ENCODE peak calls at places on chromosomes 3 and 15, in eight cellular contexts. One of them, this sample, is unnamed.

GRCh38 chr15:100572362-100572983 is 29.5 kb downstream of the LINS1 start:
- DNase-seq in coronary artery: no peak
- DNase-seq in upper lobe of left lung: no peak
- DNase-seq in H9: no peak
- DNase-seq in ovary: no peak
- DNase-seq in body of pancreas: no peak
- DNase-seq in fibroblast of lung: no peak
- DNase-seq in neural progenitor cell: no peak
- DNase-seq in this sample: no peak

GRCh38 chr15:88118035-88118434 is 138.5 kb downstream of the NTRK3 start:
- DNase-seq in H9: no peak
- DNase-seq in upper lobe of left lung: no peak
- DNase-seq in coronary artery: no peak
- DNase-seq in neural progenitor cell: no peak
- DNase-seq in body of pancreas: no peak
- DNase-seq in ovary: no peak
- DNase-seq in fibroblast of lung: no peak
- DNase-seq in this sample: no peak

GRCh38 chr3:9970020-9970652 is 16.5 kb downstream of the EMC3 start:
- DNase-seq in neural progenitor cell: no peak
- DNase-seq in upper lobe of left lung: no peak
- DNase-seq in H9: no peak
- DNase-seq in ovary: no peak
- DNase-seq in fibroblast of lung: peak
- DNase-seq in body of pancreas: no peak
- DNase-seq in coronary artery: no peak
- DNase-seq in this sample: no peak

GRCh38 chr3:187999821-188000220 is 154.1 kb upstream of the LPP start:
- DNase-seq in neural progenitor cell: no peak
- DNase-seq in coronary artery: no peak
- DNase-seq in body of pancreas: no peak
- DNase-seq in upper lobe of left lung: no peak
- DNase-seq in H9: no peak
- DNase-seq in fibroblast of lung: no peak
- DNase-seq in ovary: no peak
- DNase-seq in this sample: no peak

GRCh38 chr3:130814691-130815472 is 68.3 kb upstream of the PIK3R4 start:
- DNase-seq in body of pancreas: no peak
- DNase-seq in fibroblast of lung: no peak
- DNase-seq in upper lobe of left lung: peak
- DNase-seq in H9: no peak
- DNase-seq in neural progenitor cell: no peak
- DNase-seq in coronary artery: no peak
- DNase-seq in ovary: no peak
- DNase-seq in this sample: no peak

GRCh38 chr15:82021992-82022391 is 23.8 kb downstream of the MEX3B start:
- DNase-seq in H9: no peak
- DNase-seq in body of pancreas: no peak
- DNase-seq in neural progenitor cell: no peak
- DNase-seq in fibroblast of lung: peak
- DNase-seq in upper lobe of left lung: no peak
- DNase-seq in coronary artery: no peak
- DNase-seq in ovary: peak
- DNase-seq in this sample: no peak

GRCh38 chr15:87874896-87875661 is 381.5 kb downstream of the NTRK3 start:
- DNase-seq in fibroblast of lung: peak
- DNase-seq in ovary: no peak
- DNase-seq in coronary artery: no peak
- DNase-seq in H9: peak
- DNase-seq in upper lobe of left lung: peak
- DNase-seq in neural progenitor cell: peak
- DNase-seq in body of pancreas: no peak
- DNase-seq in this sample: peak

GRCh38 chr15:33150993-33151392 is 43.5 kb downstream of the FMN1 start:
- DNase-seq in fibroblast of lung: no peak
- DNase-seq in body of pancreas: no peak
- DNase-seq in coronary artery: no peak
- DNase-seq in ovary: no peak
- DNase-seq in H9: no peak
- DNase-seq in neural progenitor cell: no peak
- DNase-seq in upper lobe of left lung: no peak
- DNase-seq in this sample: no peak

GRCh38 chr15:58758141-58758540 is 8.6 kb upstream of the ADAM10 start:
- DNase-seq in upper lobe of left lung: no peak
- DNase-seq in neural progenitor cell: no peak
- DNase-seq in fibroblast of lung: no peak
- DNase-seq in body of pancreas: no peak
- DNase-seq in H9: no peak
- DNase-seq in coronary artery: no peak
- DNase-seq in ovary: no peak
- DNase-seq in this sample: no peak

GRCh38 chr3:30421261-30421660 is 185.1 kb upstream of the TGFBR2 start:
- DNase-seq in H9: no peak
- DNase-seq in fibroblast of lung: peak
- DNase-seq in coronary artery: no peak
- DNase-seq in upper lobe of left lung: no peak
- DNase-seq in ovary: no peak
- DNase-seq in neural progenitor cell: no peak
- DNase-seq in body of pancreas: no peak
- DNase-seq in this sample: no peak

GRCh38 chr3:151787626-151788025 is 26.3 kb upstream of the AADAC start:
- DNase-seq in coronary artery: no peak
- DNase-seq in ovary: no peak
- DNase-seq in body of pancreas: no peak
- DNase-seq in neural progenitor cell: no peak
- DNase-seq in H9: no peak
- DNase-seq in upper lobe of left lung: no peak
- DNase-seq in fibroblast of lung: peak
- DNase-seq in this sample: no peak

GRCh38 chr3:188349276-188349962 is 195.5 kb downstream of the LPP start:
- DNase-seq in coronary artery: no peak
- DNase-seq in fibroblast of lung: peak
- DNase-seq in H9: peak
- DNase-seq in ovary: no peak
- DNase-seq in body of pancreas: peak
- DNase-seq in neural progenitor cell: peak
- DNase-seq in upper lobe of left lung: no peak
- DNase-seq in this sample: no peak

GRCh38 chr15:72319360-72319984 is 485 bp downstream of the CELF6 start:
- DNase-seq in body of pancreas: peak
- DNase-seq in H9: peak
- DNase-seq in ovary: peak
- DNase-seq in upper lobe of left lung: peak
- DNase-seq in coronary artery: no peak
- DNase-seq in neural progenitor cell: peak
- DNase-seq in fibroblast of lung: peak
- DNase-seq in this sample: peak

GRCh38 chr3:36653095-36653494 is 111.3 kb downstream of the DCLK3 start:
- DNase-seq in ovary: no peak
- DNase-seq in fibroblast of lung: peak
- DNase-seq in upper lobe of left lung: no peak
- DNase-seq in coronary artery: no peak
- DNase-seq in H9: no peak
- DNase-seq in body of pancreas: no peak
- DNase-seq in neural progenitor cell: no peak
- DNase-seq in this sample: no peak

GRCh38 chr15:64430000-64430735 is 30.2 kb upstream of the ZNF609 start:
- DNase-seq in body of pancreas: peak
- DNase-seq in H9: peak
- DNase-seq in fibroblast of lung: peak
- DNase-seq in ovary: peak
- DNase-seq in coronary artery: no peak
- DNase-seq in neural progenitor cell: peak
- DNase-seq in upper lobe of left lung: no peak
- DNase-seq in this sample: no peak

GRCh38 chr3:120470870-120471269 is 20.1 kb upstream of the FSTL1 start:
- DNase-seq in upper lobe of left lung: no peak
- DNase-seq in ovary: no peak
- DNase-seq in H9: no peak
- DNase-seq in neural progenitor cell: no peak
- DNase-seq in fibroblast of lung: peak
- DNase-seq in body of pancreas: no peak
- DNase-seq in coronary artery: no peak
- DNase-seq in this sample: no peak

GRCh38 chr15:48800811-48801460 is 9.9 kb downstream of the CEP152 start:
- DNase-seq in ovary: no peak
- DNase-seq in body of pancreas: no peak
- DNase-seq in upper lobe of left lung: no peak
- DNase-seq in H9: no peak
- DNase-seq in neural progenitor cell: no peak
- DNase-seq in coronary artery: no peak
- DNase-seq in fibroblast of lung: peak
- DNase-seq in this sample: no peak

GRCh38 chr3:158505117-158505516 is 65.9 kb upstream of the MLF1 start:
- DNase-seq in H9: no peak
- DNase-seq in coronary artery: no peak
- DNase-seq in upper lobe of left lung: no peak
- DNase-seq in body of pancreas: no peak
- DNase-seq in fibroblast of lung: no peak
- DNase-seq in ovary: no peak
- DNase-seq in neural progenitor cell: no peak
- DNase-seq in this sample: no peak

GRCh38 chr15:55319537-55320325 is 709 bp downstream of the PIGB start:
- DNase-seq in coronary artery: no peak
- DNase-seq in neural progenitor cell: peak
- DNase-seq in H9: no peak
- DNase-seq in upper lobe of left lung: no peak
- DNase-seq in fibroblast of lung: peak
- DNase-seq in ovary: no peak
- DNase-seq in body of pancreas: peak
- DNase-seq in this sample: no peak

GRCh38 chr15:50883903-50884302 is 24.6 kb upstream of the AP4E1 start:
- DNase-seq in neural progenitor cell: no peak
- DNase-seq in H9: no peak
- DNase-seq in fibroblast of lung: peak
- DNase-seq in upper lobe of left lung: no peak
- DNase-seq in body of pancreas: no peak
- DNase-seq in coronary artery: no peak
- DNase-seq in ovary: no peak
- DNase-seq in this sample: no peak

GRCh38 chr15:87648278-87648677 is 608.3 kb downstream of the NTRK3 start:
- DNase-seq in body of pancreas: no peak
- DNase-seq in coronary artery: no peak
- DNase-seq in fibroblast of lung: peak
- DNase-seq in upper lobe of left lung: no peak
- DNase-seq in ovary: no peak
- DNase-seq in H9: no peak
- DNase-seq in neural progenitor cell: no peak
- DNase-seq in this sample: no peak

GRCh38 chr3:137035631-137036030 is 77.8 kb downstream of the IL20RB start:
- DNase-seq in body of pancreas: no peak
- DNase-seq in neural progenitor cell: peak
- DNase-seq in fibroblast of lung: no peak
- DNase-seq in coronary artery: no peak
- DNase-seq in ovary: no peak
- DNase-seq in H9: peak
- DNase-seq in upper lobe of left lung: no peak
- DNase-seq in this sample: no peak

GRCh38 chr3:128991355-128991895 is 2.5 kb downstream of the CFAP92 start:
- DNase-seq in neural progenitor cell: no peak
- DNase-seq in ovary: no peak
- DNase-seq in body of pancreas: no peak
- DNase-seq in fibroblast of lung: no peak
- DNase-seq in upper lobe of left lung: no peak
- DNase-seq in coronary artery: no peak
- DNase-seq in H9: no peak
- DNase-seq in this sample: no peak
- H3K27ac ChIP-seq in neural progenitor cell: no peak
- H3K27ac ChIP-seq in ovary: no peak
- H3K27ac ChIP-seq in body of pancreas: no peak
- H3K27ac ChIP-seq in fibroblast of lung: no peak
- H3K27ac ChIP-seq in upper lobe of left lung: peak
- H3K27ac ChIP-seq in coronary artery: no peak
- H3K27ac ChIP-seq in H9: no peak
- H3K27ac ChIP-seq in this sample: no peak

DNA sequence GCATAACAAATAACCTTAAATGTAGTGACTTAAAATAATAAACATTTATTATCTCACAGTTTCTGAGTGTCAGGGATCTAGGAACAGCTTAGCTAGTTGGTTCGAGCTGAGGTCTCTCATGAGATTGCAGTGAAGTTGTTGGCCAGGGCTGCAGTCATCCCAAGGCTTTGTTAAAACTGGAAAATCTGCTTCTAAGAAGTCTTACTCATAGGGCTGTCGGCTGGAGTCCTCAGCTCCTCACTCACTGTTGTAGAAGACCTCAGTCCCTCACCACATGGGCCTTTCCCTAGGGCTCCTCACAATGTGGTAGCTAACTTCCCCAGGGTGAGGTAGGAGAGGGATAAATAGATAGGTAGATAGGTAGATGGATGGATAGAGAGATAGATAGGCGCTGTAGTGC is 20.8 kb upstream of the SLC7A14 start:
- DNase-seq in ovary: no peak
- DNase-seq in body of pancreas: no peak
- DNase-seq in neural progenitor cell: no peak
- DNase-seq in coronary artery: no peak
- DNase-seq in fibroblast of lung: no peak
- DNase-seq in H9: no peak
- DNase-seq in upper lobe of left lung: no peak
- DNase-seq in this sample: no peak
- H3K27ac ChIP-seq in ovary: no peak
- H3K27ac ChIP-seq in body of pancreas: no peak
- H3K27ac ChIP-seq in neural progenitor cell: no peak
- H3K27ac ChIP-seq in coronary artery: no peak
- H3K27ac ChIP-seq in fibroblast of lung: no peak
- H3K27ac ChIP-seq in H9: no peak
- H3K27ac ChIP-seq in upper lobe of left lung: no peak
- H3K27ac ChIP-seq in this sample: no peak

DNA sequence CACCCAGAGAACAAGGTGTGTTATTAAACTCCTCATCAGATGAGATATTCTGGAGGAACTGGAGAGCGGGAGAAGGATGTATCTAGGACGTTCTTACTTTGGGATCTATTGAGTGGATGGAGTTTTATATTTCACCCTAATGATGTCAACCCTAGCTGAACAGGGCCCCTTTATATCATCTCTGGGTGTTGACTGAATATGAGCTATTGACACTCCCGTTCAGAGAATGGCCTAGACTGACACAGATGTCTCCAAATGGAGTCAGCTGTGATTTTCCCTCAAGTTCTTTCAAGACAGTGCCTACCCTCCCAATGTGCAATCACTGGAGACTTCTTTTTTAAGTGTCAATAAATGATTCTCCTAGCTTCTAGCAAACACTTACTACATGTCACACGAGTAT is 63.8 kb downstream of the FRMD4B start:
- DNase-seq in fibroblast of lung: no peak
- DNase-seq in neural progenitor cell: no peak
- DNase-seq in coronary artery: no peak
- DNase-seq in H9: no peak
- DNase-seq in body of pancreas: no peak
- DNase-seq in upper lobe of left lung: no peak
- DNase-seq in ovary: no peak
- DNase-seq in this sample: peak
- H3K27ac ChIP-seq in fibroblast of lung: no peak
- H3K27ac ChIP-seq in neural progenitor cell: no peak
- H3K27ac ChIP-seq in coronary artery: peak
- H3K27ac ChIP-seq in H9: no peak
- H3K27ac ChIP-seq in body of pancreas: no peak
- H3K27ac ChIP-seq in upper lobe of left lung: peak
- H3K27ac ChIP-seq in ovary: no peak
- H3K27ac ChIP-seq in this sample: peak

GRCh38 chr3:67239362-67239761 is 241.3 kb downstream of the KBTBD8 start:
- DNase-seq in fibroblast of lung: no peak
- DNase-seq in ovary: no peak
- DNase-seq in coronary artery: no peak
- DNase-seq in body of pancreas: no peak
- DNase-seq in upper lobe of left lung: no peak
- DNase-seq in neural progenitor cell: no peak
- DNase-seq in H9: no peak
- DNase-seq in this sample: no peak
- H3K27ac ChIP-seq in fibroblast of lung: no peak
- H3K27ac ChIP-seq in ovary: no peak
- H3K27ac ChIP-seq in coronary artery: no peak
- H3K27ac ChIP-seq in body of pancreas: no peak
- H3K27ac ChIP-seq in upper lobe of left lung: no peak
- H3K27ac ChIP-seq in neural progenitor cell: no peak
- H3K27ac ChIP-seq in H9: no peak
- H3K27ac ChIP-seq in this sample: no peak